ENCODE peak calls at places on chromosome 3, in six cellular contexts. A is smooth muscle cell of the brain vasculature, N is AG09309, J is RPMI8226, U is IMR-90, K is HFFc6. M is an unnamed sample.

GRCh38 chr3:193982258-193982659 is 153.7 kb upstream of the HES1 start:
- DNase-seq in J (no peak), A (no peak), N (no peak), K (no peak), U (no peak), M (peak; percentile 88)

GRCh38 chr3:144816366-144816765 is 844.7 kb downstream of the DIPK2A start:
- DNase-seq in U (no peak), A (no peak), N (no peak), J (no peak), K (no peak), M (no peak)

GRCh38 chr3:180416111-180416541 is 185.8 kb upstream of the TTC14 start:
- DNase-seq in K (no peak), N (no peak), U (peak; percentile 35), J (no peak), A (no peak), M (no peak)

GRCh38 chr3:171013822-171014748 is 12.4 kb downstream of the SLC2A2 start:
- DNase-seq in J (no peak), K (no peak), U (no peak), A (no peak), N (no peak), M (peak; percentile 31)

GRCh38 chr3:151404316-151404715 is 19.8 kb upstream of the P2RY12 start:
- DNase-seq in U (peak; percentile 72), J (no peak), N (peak; percentile 90), A (no peak), K (peak; percentile 47), M (peak; percentile 39)

GRCh38 chr3:105458518-105459215 is 92.0 kb downstream of the ALCAM start:
- DNase-seq in J (no peak), A (no peak), U (peak; percentile 50), K (peak; percentile 46), N (no peak), M (peak; percentile 34)

GRCh38 chr3:107987036-107987557 is 103.7 kb downstream of the CD47 start:
- DNase-seq in A (peak; percentile 77), K (peak; percentile 87), N (peak; percentile 92), J (no peak), U (peak; percentile 98), M (peak; percentile 99)

GRCh38 chr3:165749817-165750216 is 87.4 kb downstream of the BCHE start:
- DNase-seq in J (no peak), A (no peak), N (no peak), K (no peak), U (no peak), M (no peak)

GRCh38 chr3:183967693-183968092 is 50.0 kb downstream of the ABCC5 start:
- DNase-seq in K (no peak), A (no peak), N (no peak), J (no peak), U (no peak), M (no peak)

GRCh38 chr3:49912787-49913375 is 9.2 kb upstream of the MST1R start:
- DNase-seq in N (no peak), J (no peak), A (no peak), K (no peak), U (no peak), M (no peak)

GRCh38 chr3:77707271-77707670 is 667.4 kb downstream of the ROBO2 start:
- DNase-seq in K (no peak), J (no peak), U (no peak), N (no peak), A (no peak), M (peak; percentile 6)

GRCh38 chr3:27392950-27393679 is 23.9 kb upstream of the NEK10 start:
- DNase-seq in U (no peak), J (no peak), K (no peak), A (no peak), N (no peak), M (no peak)

GRCh38 chr3:43838877-43839276 is 148.1 kb downstream of the ABHD5 start:
- DNase-seq in U (no peak), J (peak; percentile 15), A (no peak), K (no peak), N (no peak), M (no peak)

GRCh38 chr3:64539451-64540196 is 148.2 kb downstream of the ADAMTS9 start:
- DNase-seq in U (peak; percentile 87), N (peak; percentile 20), J (no peak), K (peak; percentile 5), A (no peak), M (peak; percentile 7)

GRCh38 chr3:117903226-117903625 is 1131.4 kb downstream of the IGSF11 start:
- DNase-seq in N (no peak), J (no peak), U (peak; percentile 86), K (peak; percentile 21), A (peak; percentile 36), M (peak; percentile 47)

GRCh38 chr3:195012100-195012499 is 258.9 kb downstream of the XXYLT1 start:
- DNase-seq in N (no peak), K (no peak), J (no peak), A (no peak), U (no peak), M (no peak)

GRCh38 chr3:171790898-171791694 is 19.2 kb downstream of the PLD1 start:
- DNase-seq in U (peak; percentile 63), K (no peak), J (no peak), A (no peak), N (peak; percentile 75), M (peak; percentile 43)

GRCh38 chr3:37863949-37864822 is 2.5 kb downstream of the CTDSPL start:
- DNase-seq in A (no peak), U (no peak), J (no peak), K (no peak), N (no peak), M (no peak)

GRCh38 chr3:38793721-38794120 is 22.3 kb downstream of the SCN10A start:
- DNase-seq in K (no peak), N (no peak), A (no peak), U (no peak), J (no peak), M (no peak)

GRCh38 chr3:73683706-73684105 is 59.0 kb upstream of the PDZRN3 start:
- DNase-seq in K (no peak), N (no peak), A (no peak), J (no peak), U (no peak), M (no peak)

GRCh38 chr3:112308151-112308911 is 14.3 kb upstream of the SLC9C1 start:
- DNase-seq in K (no peak), N (no peak), J (no peak), A (no peak), U (peak; percentile 81), M (peak; percentile 89)

GRCh38 chr3:25940935-25941334 is 151.0 kb downstream of the OXSM start:
- DNase-seq in A (no peak), K (no peak), J (no peak), U (no peak), N (no peak), M (no peak)

GRCh38 chr3:122132949-122133540 is 50.4 kb upstream of the CASR start:
- DNase-seq in J (no peak), A (no peak), N (no peak), U (no peak), K (no peak), M (no peak)

GRCh38 chr3:20546636-20547035 is 360.6 kb upstream of the SGO1 start:
- DNase-seq in N (no peak), A (no peak), K (peak; percentile 59), J (no peak), U (no peak), M (peak; percentile 47)

GRCh38 chr3:195196266-195196665 is 74.7 kb downstream of the XXYLT1 start:
- DNase-seq in K (peak; percentile 56), J (no peak), U (peak; percentile 61), N (no peak), A (no peak), M (peak; percentile 60)

GRCh38 chr3:67484085-67484484 is 170.3 kb downstream of the SUCLG2 start:
- DNase-seq in N (no peak), U (no peak), K (no peak), A (no peak), J (no peak), M (no peak)

GRCh38 chr3:113225286-113225685 is 13.9 kb downstream of the BOC start:
- DNase-seq in J (no peak), A (no peak), K (no peak), N (no peak), U (no peak), M (no peak)

GRCh38 chr3:42012378-42012934 is 50.6 kb upstream of the ULK4 start:
- DNase-seq in J (no peak), K (no peak), N (no peak), U (no peak), A (no peak), M (no peak)

GRCh38 chr3:162073422-162073821 is 576.8 kb downstream of the OTOL1 start:
- DNase-seq in J (no peak), U (no peak), N (no peak), A (no peak), K (no peak), M (no peak)

GRCh38 chr3:171261487-171261886 is 198.7 kb downstream of the TNIK start:
- DNase-seq in U (peak; percentile 24), A (no peak), K (no peak), N (no peak), J (no peak), M (peak; percentile 53)

GRCh38 chr3:162738778-162739177 is 1242.2 kb downstream of the OTOL1 start:
- DNase-seq in N (no peak), K (peak; percentile 12), J (no peak), U (peak; percentile 48), A (no peak), M (peak; percentile 13)

GRCh38 chr3:48915296-48915695 is 3.3 kb upstream of the ARIH2 start:
- DNase-seq in N (no peak), U (peak; percentile 68), K (no peak), A (no peak), J (no peak), M (no peak)

GRCh38 chr3:90145094-90145810 is 1037.8 kb downstream of the EPHA3 start:
- DNase-seq in U (no peak), J (peak; percentile 8), K (no peak), A (no peak), N (no peak), M (peak; percentile 42)

GRCh38 chr3:67683522-67683921 is 29.1 kb upstream of the SUCLG2 start:
- DNase-seq in N (no peak), U (no peak), K (no peak), A (no peak), J (no peak), M (no peak)

GRCh38 chr3:127450331-127450730 is 140.2 kb downstream of the TPRA1 start:
- DNase-seq in J (no peak), N (no peak), A (no peak), K (no peak), U (no peak), M (no peak)

GRCh38 chr3:164732166-164732565 is 346.1 kb downstream of the SI start:
- DNase-seq in N (no peak), U (no peak), A (no peak), K (no peak), J (no peak), M (no peak)

M was measured in cardiac fibroblast.